ENCODE peak calls at places on chromosome 16, in six cellular contexts. B is HepG2, G is GM12878, N is H1, P is K562, K is GM12891. U is an unnamed sample.

GRCh38 chr16:85157813-85158701 is 45.8 kb upstream of the CIBAR2 start:
- DNase-seq in B (peak; percentile 79), G (peak; percentile 12), N (peak; percentile 70), P (no peak), K (no peak), U (no peak)

GRCh38 chr16:22098538-22099255 is 6.4 kb downstream of the VWA3A start:
- DNase-seq in B (peak; percentile 89), G (peak; percentile 17), N (no peak), P (peak; percentile 50), K (no peak), U (no peak)

GRCh38 chr16:72927199-72928088 is 120.5 kb downstream of the ZFHX3 start:
- DNase-seq in B (peak; percentile 95), G (no peak), N (no peak), P (no peak), K (no peak), U (no peak)

GRCh38 chr16:57759541-57760356 is 24.2 kb downstream of the KATNB1 start:
- DNase-seq in B (no peak), G (no peak), N (no peak), P (no peak), K (no peak), U (no peak)

GRCh38 chr16:47604306-47604705 is 143.2 kb downstream of the PHKB start:
- DNase-seq in B (no peak), G (no peak), N (no peak), P (no peak), K (no peak), U (no peak)

GRCh38 chr16:25416002-25416401 is 158.4 kb upstream of the ZKSCAN2 start:
- DNase-seq in B (no peak), G (no peak), N (no peak), P (no peak), K (no peak), U (no peak)

GRCh38 chr16:13906426-13907089 is 13.4 kb upstream of the ERCC4 start:
- DNase-seq in B (no peak), G (no peak), N (no peak), P (no peak), K (no peak), U (no peak)

GRCh38 chr16:85423631-85424030 is 189.5 kb upstream of the GSE1 start:
- DNase-seq in B (no peak), G (no peak), N (no peak), P (no peak), K (no peak), U (no peak)

GRCh38 chr16:10668322-10669045 is 26.2 kb downstream of the TEKT5 start:
- DNase-seq in B (peak; percentile 64), G (no peak), N (no peak), P (no peak), K (peak; percentile 31), U (no peak)

DNA sequence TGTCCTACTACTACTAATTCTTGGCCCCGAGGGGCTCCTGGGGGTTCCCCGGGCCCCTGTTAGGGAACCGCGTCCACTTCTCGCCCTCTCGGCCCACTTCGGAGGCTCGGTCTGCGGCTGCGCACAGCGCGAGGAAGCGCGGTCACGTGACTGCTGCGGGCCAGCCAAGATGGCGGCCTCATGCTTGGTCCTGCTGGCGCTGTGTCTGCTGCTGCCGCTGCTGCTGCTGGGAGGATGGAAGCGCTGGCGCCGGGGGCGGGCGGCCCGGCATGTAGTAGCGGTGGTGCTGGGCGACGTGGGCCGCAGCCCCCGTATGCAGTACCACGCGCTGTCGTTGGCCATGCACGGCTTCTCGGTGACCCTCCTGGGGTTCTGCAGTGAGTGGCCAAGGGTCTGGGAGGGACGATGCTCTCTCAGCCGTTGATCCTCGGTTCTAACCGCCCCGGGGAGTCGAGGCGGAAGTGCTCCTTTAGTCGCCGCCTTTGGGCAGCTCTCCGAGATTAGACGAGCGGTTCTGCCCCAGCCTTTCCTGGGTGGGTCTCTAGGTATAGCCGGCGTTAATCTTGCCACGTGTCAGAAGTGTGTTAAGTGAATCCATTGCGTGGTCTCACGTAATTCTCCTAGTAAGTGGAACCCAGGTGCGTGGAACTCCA is at the start of gene ALG1:
- DNase-seq in B (peak; percentile 83), G (peak; percentile 65), N (no peak), P (peak; percentile 97), K (peak; percentile 95), U (peak; percentile 92)
- TF ChIP-seq POLR2A in B (peak; percentile 100), G (peak; percentile 98), N (peak; percentile 96), P (peak; percentile 97), K (peak; percentile 97), U (peak; percentile 96)

DNA sequence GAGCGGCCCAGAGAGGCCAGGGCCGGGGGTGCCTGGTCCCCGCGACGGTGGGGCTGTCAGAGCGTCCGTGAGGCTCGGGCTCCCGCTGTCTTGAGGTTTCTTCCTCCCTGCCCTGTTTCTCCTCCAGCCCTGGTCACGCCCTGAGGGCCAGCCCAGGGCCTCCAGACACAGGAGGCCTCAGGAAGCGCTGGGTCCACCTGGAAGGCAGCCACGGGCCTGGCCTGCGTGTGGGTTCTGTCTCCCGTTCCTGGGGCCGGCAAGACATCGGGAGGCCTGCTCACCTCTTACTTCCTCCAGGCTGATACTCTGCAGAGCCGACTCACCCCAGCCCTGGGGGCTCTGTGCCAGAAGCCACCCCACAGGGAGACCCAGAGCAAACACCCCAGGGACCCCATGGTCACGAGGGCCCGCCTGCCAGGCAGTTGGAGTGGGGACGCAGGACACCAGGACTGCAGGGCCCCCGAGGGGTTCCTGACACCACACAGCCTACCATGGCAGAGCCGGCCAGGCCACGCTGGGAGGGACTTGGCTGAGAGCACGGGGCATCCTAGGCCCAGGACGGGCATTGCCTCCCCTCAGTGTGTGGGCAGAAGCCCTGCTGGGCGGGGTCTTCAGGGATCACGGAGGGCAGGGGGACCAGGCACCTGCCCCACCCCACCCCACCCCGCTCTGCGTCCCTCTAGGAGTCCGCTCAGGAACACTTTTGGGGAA is 18.9 kb upstream of the CACNA1H start:
- DNase-seq in B (no peak), G (no peak), N (no peak), P (no peak), K (no peak), U (no peak)
- TF ChIP-seq POLR2AphosphoS5 in B (no peak), G (no peak), N (no peak), P (no peak), K (no peak), U (no peak)

GRCh38 chr16:30380072-30380471 is 2.3 kb downstream of the SEPTIN1 start:
- DNase-seq in B (no peak), G (no peak), N (no peak), P (no peak), K (no peak), U (no peak)
- TF ChIP-seq TAF1 in B (no peak), G (no peak), N (no peak), P (no peak), K (no peak), U (no peak)

GRCh38 chr16:74984670-74985411 is at the start of gene WDR59:
- DNase-seq in B (peak; percentile 100), G (peak; percentile 96), N (peak; percentile 97), P (peak; percentile 96), K (peak; percentile 94), U (peak; percentile 96)
- TF ChIP-seq POLR2A in B (peak; percentile 90), G (peak; percentile 83), N (peak; percentile 84), P (peak; percentile 85), K (no peak), U (peak; percentile 67)

DNA sequence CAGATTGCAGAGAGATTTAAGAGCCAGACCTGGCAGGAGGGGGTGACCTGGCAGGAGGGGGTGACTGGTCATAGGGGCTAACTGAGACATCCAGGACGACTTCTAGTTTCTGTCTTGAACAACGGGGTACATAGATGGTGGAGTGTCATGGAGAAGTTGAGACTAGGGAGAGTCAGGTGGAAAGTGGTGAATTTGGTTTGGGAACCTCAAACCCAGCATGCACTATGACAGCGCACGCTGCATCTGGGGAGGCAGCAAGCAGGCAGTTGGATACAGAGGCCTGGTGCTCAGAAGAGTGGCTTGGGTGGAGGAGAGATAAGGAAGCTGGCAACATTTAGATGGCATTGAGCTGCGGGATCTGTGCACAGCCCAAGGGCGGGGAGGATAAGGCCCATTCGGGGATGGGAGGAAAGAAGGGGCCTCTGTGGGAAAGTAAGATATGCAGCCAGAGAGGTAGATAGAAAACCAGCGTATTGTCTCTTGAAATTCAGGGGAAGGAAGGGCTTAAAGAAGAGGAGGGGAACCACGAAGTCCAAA is 4.5 kb downstream of the RIPOR1 start:
- DNase-seq in B (no peak), G (no peak), N (no peak), P (no peak), K (no peak), U (no peak)
- TF ChIP-seq POLR2AphosphoS5 in B (no peak), G (no peak), N (no peak), P (no peak), K (no peak), U (no peak)

GRCh38 chr16:75603241-75603640 is 19.8 kb downstream of the ADAT1 start:
- DNase-seq in B (no peak), G (no peak), N (no peak), P (no peak), K (no peak), U (no peak)
- TF ChIP-seq TAF1 in B (no peak), G (no peak), N (no peak), P (no peak), K (no peak), U (no peak)

GRCh38 chr16:66881014-66881417 is 701 bp downstream of the PDP2 start:
- DNase-seq in B (no peak), G (no peak), N (no peak), P (peak; percentile 48), K (no peak), U (no peak)

GRCh38 chr16:66882702-66883101 is 2.4 kb downstream of the PDP2 start:
- DNase-seq in B (no peak), G (no peak), N (no peak), P (no peak), K (no peak), U (no peak)

GRCh38 chr16:66881964-66882508 is 1.7 kb downstream of the PDP2 start:
- DNase-seq in B (no peak), G (no peak), N (no peak), P (no peak), K (no peak), U (no peak)

GRCh38 chr16:66881560-66881959 is 1.2 kb downstream of the PDP2 start:
- DNase-seq in B (no peak), G (no peak), N (no peak), P (no peak), K (no peak), U (no peak)

DNA sequence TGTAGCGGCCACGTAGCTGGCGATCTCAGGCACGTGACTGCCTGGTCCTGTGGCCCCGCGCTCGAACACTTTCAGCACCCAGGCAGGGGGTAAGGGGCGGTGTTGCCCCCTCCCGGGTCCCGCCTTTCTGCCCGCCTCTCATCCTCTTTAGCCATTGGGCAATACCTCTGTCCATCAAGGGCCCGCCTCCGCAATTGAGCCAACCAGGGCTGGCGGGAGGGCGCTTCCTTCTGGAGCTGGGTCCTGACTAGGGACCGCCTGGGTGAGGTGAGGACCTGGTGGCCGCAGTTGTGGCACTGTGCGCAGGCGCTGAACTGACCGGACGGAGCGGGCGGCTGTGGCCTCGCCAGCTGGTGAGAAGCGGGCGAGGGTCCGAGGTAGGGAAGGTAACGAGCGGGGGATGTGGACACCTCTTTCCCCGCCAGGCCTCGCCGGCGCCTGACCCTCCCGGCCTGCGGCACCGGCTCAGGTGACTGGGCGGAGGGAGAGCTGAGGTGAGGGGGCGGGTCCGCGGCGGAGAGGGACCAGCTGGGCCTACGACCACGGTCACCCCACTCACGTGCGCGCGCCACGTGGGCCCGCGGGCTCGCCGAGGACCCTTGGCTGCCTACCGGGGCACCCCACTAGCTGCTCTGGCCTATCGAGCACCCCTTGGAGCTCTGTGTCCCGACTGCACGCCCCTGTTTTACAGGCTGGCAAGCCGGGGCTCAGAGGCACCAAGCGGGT is at the start of gene PDP2:
- DNase-seq in B (peak; percentile 97), G (peak; percentile 80), N (peak; percentile 92), P (peak; percentile 100), K (peak; percentile 84), U (peak; percentile 82)
- TF ChIP-seq POLR2A in B (peak; percentile 92), G (peak; percentile 88), N (peak; percentile 51), P (peak; percentile 79), K (peak; percentile 45), U (peak; percentile 67)